ENCODE peak calls at places on chromosome 20, in ten cellular contexts. W is adrenal gland; J is effector memory CD4-positive, alpha-beta T cell; N is small intestine; T is brain microvascular endothelial cell; L is uterus; U is AG04450; O is mammary epithelial cell; K is H9; R is psoas muscle. I is an unnamed sample.

GRCh38 chr20:17735206-17735804 is 35.5 kb downstream of the BANF2 start:
- DNase-seq in W (no peak), J (no peak), N (no peak), T (peak; percentile 55), L (no peak), U (peak; percentile 15), O (peak; percentile 19), K (no peak), R (no peak), I (no peak)

GRCh38 chr20:13261460-13262301 is 40.6 kb downstream of the ISM1 start:
- DNase-seq in W (peak; percentile 37), J (no peak), N (peak; percentile 34), T (peak; percentile 60), L (peak; percentile 25), U (peak; percentile 8), O (peak; percentile 36), K (peak; percentile 76), R (peak; percentile 56), I (no peak)

GRCh38 chr20:40652426-40652825 is 36.6 kb downstream of the MAFB start:
- DNase-seq in W (no peak), J (no peak), N (no peak), T (no peak), L (no peak), U (no peak), O (no peak), K (no peak), R (no peak), I (no peak)

GRCh38 chr20:38311100-38311499 is 7.1 kb downstream of the BPI start:
- DNase-seq in W (no peak), J (no peak), N (no peak), T (no peak), L (no peak), U (no peak), O (no peak), K (no peak), R (no peak), I (no peak)

GRCh38 chr20:24831232-24831631 is 117.8 kb upstream of the CST7 start:
- DNase-seq in W (no peak), J (no peak), N (no peak), T (no peak), L (no peak), U (no peak), O (no peak), K (no peak), R (no peak), I (no peak)

GRCh38 chr20:50928469-50928868 is 2.8 kb downstream of the ADNP start:
- DNase-seq in W (no peak), J (no peak), N (no peak), T (no peak), L (no peak), U (no peak), O (no peak), K (no peak), R (no peak), I (no peak)

GRCh38 chr20:8082025-8082424 is 50.0 kb upstream of the PLCB1 start:
- DNase-seq in W (no peak), J (no peak), N (no peak), T (peak; percentile 16), L (no peak), U (no peak), O (no peak), K (peak; percentile 39), R (no peak), I (no peak)

GRCh38 chr20:59645316-59645715 is 41.0 kb downstream of the PHACTR3 start:
- DNase-seq in W (no peak), J (no peak), N (no peak), T (no peak), L (no peak), U (no peak), O (no peak), K (peak; percentile 22), R (no peak), I (no peak)

DNA sequence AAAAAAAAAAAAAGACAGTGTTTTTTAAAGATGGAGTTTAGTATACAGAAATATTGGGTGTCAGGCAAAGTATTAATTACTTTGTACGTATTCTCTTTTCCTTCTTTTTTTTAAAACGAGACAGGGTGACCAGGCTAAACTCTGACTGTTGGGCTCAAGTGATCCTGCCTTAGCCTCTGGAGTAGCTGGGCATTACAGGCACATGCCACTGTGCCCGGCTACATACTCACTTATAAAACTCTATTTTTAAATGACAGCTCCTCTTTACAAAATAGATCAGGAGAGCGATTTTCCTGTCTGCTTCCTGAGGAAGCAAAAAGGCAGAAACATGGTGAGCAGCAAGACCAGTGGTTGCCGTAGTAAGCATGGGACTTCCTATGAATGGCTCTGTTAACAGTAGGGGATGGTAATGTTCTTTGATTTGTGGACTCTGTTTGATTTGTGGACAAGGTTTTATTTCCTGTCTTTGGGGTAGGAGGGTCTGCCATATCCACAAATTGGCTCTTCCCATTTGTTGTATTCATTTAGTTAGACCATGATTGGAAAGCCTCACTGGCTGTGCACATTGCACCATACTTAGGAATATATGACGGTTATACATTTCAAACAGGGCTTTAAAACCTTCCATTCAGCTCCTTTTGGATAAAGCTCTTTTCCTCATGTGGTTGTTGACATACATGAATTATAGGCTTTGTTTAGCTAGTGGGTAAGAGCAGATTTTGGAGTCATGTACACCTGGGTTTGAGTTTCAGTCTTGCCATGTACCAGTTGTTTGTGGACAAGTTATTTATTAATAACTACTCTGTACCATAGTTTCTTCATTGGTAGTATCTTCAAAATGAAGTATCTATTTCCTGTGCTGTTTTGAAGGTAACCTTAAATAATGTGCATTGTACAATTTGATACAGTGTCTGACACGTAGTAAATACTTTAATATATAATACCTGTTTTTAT is 45.1 kb downstream of the PTPRA start:
- DNase-seq in W (no peak), J (no peak), N (no peak), T (no peak), L (no peak), U (no peak), O (no peak), K (no peak), R (no peak), I (no peak)
- H3K27ac ChIP-seq in W (no peak overlapping the region), J (no peak overlapping the region), N (no peak overlapping the region), T (no peak overlapping the region), L (no peak overlapping the region), U (no peak overlapping the region), O (no peak overlapping the region), K (no peak overlapping the region), R (peak overlapping the region; percentile 44), I (no peak overlapping the region)

GRCh38 chr20:62060631-62061541 is 4.8 kb downstream of the TAF4 start:
- DNase-seq in W (no peak), J (no peak), N (no peak), T (no peak), L (no peak), U (no peak), O (no peak), K (no peak), R (no peak), I (no peak)

GRCh38 chr20:62063601-62063980 is 2.1 kb downstream of the TAF4 start:
- DNase-seq in W (no peak), J (no peak), N (no peak), T (no peak), L (no peak), U (no peak), O (no peak), K (peak; percentile 57), R (no peak), I (no peak)

GRCh38 chr20:62061851-62062418 is 3.7 kb downstream of the TAF4 start:
- DNase-seq in W (no peak), J (no peak), N (no peak), T (no peak), L (no peak), U (no peak), O (no peak), K (no peak), R (no peak), I (no peak)

GRCh38 chr20:62063981-62064787 is 1.5 kb downstream of the TAF4 start:
- DNase-seq in W (peak; percentile 82), J (no peak), N (peak; percentile 63), T (no peak), L (no peak), U (no peak), O (peak; percentile 3), K (peak; percentile 56), R (peak; percentile 54), I (no peak)

DNA sequence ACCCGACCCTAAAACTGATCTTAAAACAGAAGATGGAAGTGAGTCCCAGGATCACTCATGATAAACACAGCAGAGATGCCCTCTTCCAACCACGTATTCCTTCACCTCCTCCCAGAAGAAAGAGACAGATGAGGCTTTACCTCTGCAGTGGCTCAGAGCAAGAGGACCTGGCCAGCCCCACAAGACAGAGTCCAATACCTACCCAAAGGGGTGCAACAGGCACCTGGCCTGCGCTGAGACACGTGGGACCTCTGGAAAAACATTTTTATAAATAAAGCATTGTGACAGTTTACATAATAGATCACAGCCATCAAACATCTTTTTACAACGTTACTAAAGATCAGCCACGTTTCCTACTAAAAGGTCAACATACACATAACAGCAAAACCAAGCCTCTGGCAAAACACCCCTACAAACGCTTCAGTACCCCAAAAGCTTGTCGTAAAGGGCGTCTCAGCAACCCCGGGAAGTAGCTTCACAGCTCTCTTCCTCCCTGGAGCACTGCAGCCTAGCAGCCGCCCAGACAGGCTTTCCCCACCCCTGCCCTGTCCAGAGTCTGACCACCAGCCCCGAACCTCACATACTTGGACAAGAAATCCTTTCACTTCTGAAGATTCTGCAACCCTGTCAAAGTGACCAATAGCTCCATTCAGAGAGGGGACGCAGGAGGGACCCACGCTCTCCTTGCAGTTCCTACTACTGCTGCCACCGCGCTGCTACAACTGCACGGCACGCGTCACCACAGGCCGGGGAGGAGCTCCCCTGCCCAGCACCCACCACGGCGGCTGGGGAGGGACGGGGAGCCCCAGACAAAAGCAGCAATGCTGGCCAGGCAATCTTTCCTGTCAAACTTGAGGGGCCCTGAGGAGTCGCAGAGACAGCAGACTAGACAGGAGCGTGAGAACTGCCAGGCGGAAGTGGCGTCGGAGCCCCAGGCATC is 2.8 kb downstream of the TAF4 start:
- DNase-seq in W (no peak), J (no peak), N (no peak), T (no peak), L (no peak), U (no peak), O (no peak), K (no peak), R (no peak), I (no peak)
- H3K27ac ChIP-seq in W (no peak overlapping the region), J (no peak overlapping the region), N (no peak overlapping the region), T (no peak overlapping the region), L (no peak overlapping the region), U (no peak overlapping the region), O (no peak overlapping the region), K (no peak overlapping the region), R (peak overlapping the region; percentile 72), I (no peak overlapping the region)

DNA sequence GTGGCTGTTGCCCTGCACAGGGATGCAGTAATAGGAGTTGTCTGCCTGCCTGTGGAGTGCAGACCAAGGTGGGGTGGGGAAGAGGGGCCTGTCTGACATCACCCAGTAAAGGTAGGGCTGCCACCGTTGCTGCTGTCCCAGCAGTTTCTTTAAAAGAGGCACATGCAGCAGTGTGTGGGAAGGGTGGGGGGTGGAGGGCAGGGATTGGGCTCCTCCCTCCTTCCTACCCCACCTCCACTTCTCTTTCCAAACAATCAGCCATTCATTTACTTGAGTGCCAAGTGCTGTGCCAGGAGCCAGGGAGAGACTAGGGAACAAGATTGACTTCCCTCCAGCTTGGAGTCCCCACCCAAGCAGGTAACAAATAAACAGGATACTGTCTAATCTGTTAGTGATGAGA is 66.8 kb upstream of the MYL9 start:
- DNase-seq in W (no peak), J (no peak), N (no peak), T (no peak), L (no peak), U (no peak), O (no peak), K (no peak), R (no peak), I (no peak)
- H3K27ac ChIP-seq in W (no peak overlapping the region), J (no peak overlapping the region), N (no peak overlapping the region), T (peak overlapping the region; percentile 70), L (peak overlapping the region; percentile 18), U (peak overlapping the region; percentile 47), O (no peak overlapping the region), K (no peak overlapping the region), R (peak overlapping the region; percentile 74), I (no peak overlapping the region)

GRCh38 chr20:36856196-36856595 is 19.7 kb upstream of the TLDC2 start:
- DNase-seq in W (no peak), J (no peak), N (no peak), T (no peak), L (no peak), U (no peak), O (no peak), K (no peak), R (no peak), I (no peak)
- H3K27ac ChIP-seq in W (peak overlapping the region; percentile 26), J (no peak overlapping the region), N (no peak overlapping the region), T (no peak overlapping the region), L (peak overlapping the region; percentile 92), U (peak overlapping the region; percentile 39), O (peak overlapping the region; percentile 30), K (no peak overlapping the region), R (peak overlapping the region; percentile 6), I (peak overlapping the region; percentile 77)

I was measured in prostate gland.